ENCODE peak calls at places on chromosomes 3 and 15, in seven cellular contexts. Q is stomach; I is HT1080; T is pons; M is activated T-cell treated with anti-CD3 and anti-CD28 coated beads, Interleukin-2, amount 50 U/mL, for 1 hour; W is natural killer cell; H is T-helper 2 cell. E is an unnamed sample.
A peak's percentile ranks its signal among the peaks of the same experiment; 100 is the strongest.

GRCh38 chr3:52005571-52005986 is 9.9 kb upstream of the RPL29 start:
- DNase-seq in M (no peak), T (peak; percentile 47), Q (peak; percentile 52), W (no peak), H (no peak), I (no peak), E (peak; percentile 52)

GRCh38 chr3:19487386-19487785 is 339.1 kb downstream of the KCNH8 start:
- DNase-seq in W (no peak), M (no peak), T (no peak), H (no peak), I (no peak), Q (no peak), E (no peak)

GRCh38 chr3:46438831-46439230 is 25.9 kb downstream of the LTF start:
- DNase-seq in Q (no peak), H (no peak), W (no peak), M (no peak), I (no peak), T (peak; percentile 67), E (peak; percentile 33)

GRCh38 chr3:180600473-180600872 is 1.5 kb upstream of the TTC14 start:
- DNase-seq in H (no peak), M (no peak), W (no peak), I (no peak), Q (no peak), T (no peak), E (no peak)

GRCh38 chr3:157204431-157204830 is 44.5 kb upstream of the CCNL1 start:
- DNase-seq in I (peak; percentile 30), H (no peak), W (no peak), M (no peak), T (peak; percentile 70), Q (no peak), E (peak; percentile 43)

GRCh38 chr3:195909645-195910498 is 1.5 kb upstream of the TNK2 start:
- DNase-seq in T (peak; percentile 83), I (peak; percentile 76), Q (peak; percentile 92), W (peak; percentile 81), H (peak; percentile 91), M (peak; percentile 95), E (peak; percentile 89)

GRCh38 chr15:28942046-28942445 is 56.3 kb downstream of the APBA2 start:
- DNase-seq in I (no peak), W (peak; percentile 55), T (no peak), H (peak; percentile 59), Q (peak; percentile 29), M (peak; percentile 54), E (no peak)

GRCh38 chr3:50279255-50280016 is 549 bp downstream of the LSMEM2 start:
- DNase-seq in H (no peak), Q (no peak), W (no peak), M (no peak), T (no peak), I (no peak), E (no peak)

GRCh38 chr3:100993309-100993708 is at the start of gene ABI3BP:
- DNase-seq in M (no peak), Q (peak; percentile 49), W (no peak), I (peak; percentile 88), H (peak; percentile 4), T (no peak), E (no peak)

GRCh38 chr3:141388823-141389617 is 20.7 kb downstream of the ZBTB38 start:
- DNase-seq in T (no peak), M (no peak), H (peak; percentile 62), Q (no peak), I (no peak), W (no peak), E (no peak)

GRCh38 chr3:197504239-197505191 is 51.3 kb downstream of the BDH1 start:
- DNase-seq in M (no peak), W (no peak), H (no peak), I (no peak), T (peak; percentile 42), Q (no peak), E (peak; percentile 69)

GRCh38 chr3:198032445-198032936 is 72.5 kb downstream of the LMLN start:
- DNase-seq in I (no peak), T (no peak), W (no peak), Q (no peak), H (no peak), M (no peak), E (no peak)

GRCh38 chr15:75723171-75723846 is 10.7 kb upstream of the CSPG4 start:
- DNase-seq in I (no peak), T (no peak), Q (no peak), W (no peak), M (no peak), H (no peak), E (no peak)

GRCh38 chr15:52180196-52180835 is 10.9 kb downstream of the GNB5 start:
- DNase-seq in W (peak; percentile 46), I (no peak), H (peak; percentile 79), M (peak; percentile 41), Q (no peak), T (no peak), E (no peak)